ENCODE peak calls at places on chromosomes 11 and 22, in ten cellular contexts. One of them, this sample, is unnamed.

GRCh38 chr11:43574949-43575915 is 105.3 kb upstream of the HSD17B12 start:
- DNase-seq in cardiac fibroblast: peak
- DNase-seq in activated CD8-positive, alpha-beta memory T cell treated with anti-CD3 and anti-CD28 coated beads for 48 hours: no peak
- DNase-seq in naive thymus-derived CD4-positive, alpha-beta T cell: no peak
- DNase-seq in stimulated activated CD4-positive, alpha-beta T cell treated with anti-CD3 and anti-CD28 coated beads, Interleukin-15, amount 100 ng/mL, for 24 hours: peak
- DNase-seq in mucosa of gallbladder: peak
- DNase-seq in AG09319: no peak
- DNase-seq in foreskin melanocyte: peak
- DNase-seq in omental fat pad: no peak
- DNase-seq in NCI-H460: no peak
- DNase-seq in this sample: peak

GRCh38 chr11:122782222-122782621 is 56.1 kb upstream of the CRTAM start:
- DNase-seq in naive thymus-derived CD4-positive, alpha-beta T cell: no peak
- DNase-seq in mucosa of gallbladder: no peak
- DNase-seq in AG09319: no peak
- DNase-seq in omental fat pad: no peak
- DNase-seq in cardiac fibroblast: no peak
- DNase-seq in stimulated activated CD4-positive, alpha-beta T cell treated with anti-CD3 and anti-CD28 coated beads, Interleukin-15, amount 100 ng/mL, for 24 hours: no peak
- DNase-seq in foreskin melanocyte: no peak
- DNase-seq in activated CD8-positive, alpha-beta memory T cell treated with anti-CD3 and anti-CD28 coated beads for 48 hours: no peak
- DNase-seq in NCI-H460: no peak
- DNase-seq in this sample: no peak

GRCh38 chr11:74754507-74755255 is 6.0 kb downstream of the RNF169 start:
- DNase-seq in cardiac fibroblast: peak
- DNase-seq in naive thymus-derived CD4-positive, alpha-beta T cell: no peak
- DNase-seq in mucosa of gallbladder: no peak
- DNase-seq in omental fat pad: no peak
- DNase-seq in stimulated activated CD4-positive, alpha-beta T cell treated with anti-CD3 and anti-CD28 coated beads, Interleukin-15, amount 100 ng/mL, for 24 hours: no peak
- DNase-seq in NCI-H460: peak
- DNase-seq in activated CD8-positive, alpha-beta memory T cell treated with anti-CD3 and anti-CD28 coated beads for 48 hours: no peak
- DNase-seq in foreskin melanocyte: peak
- DNase-seq in AG09319: peak
- DNase-seq in this sample: no peak

GRCh38 chr22:37623075-37624016 is 14.7 kb downstream of the GGA1 start:
- DNase-seq in omental fat pad: no peak
- DNase-seq in foreskin melanocyte: no peak
- DNase-seq in stimulated activated CD4-positive, alpha-beta T cell treated with anti-CD3 and anti-CD28 coated beads, Interleukin-15, amount 100 ng/mL, for 24 hours: peak
- DNase-seq in mucosa of gallbladder: peak
- DNase-seq in activated CD8-positive, alpha-beta memory T cell treated with anti-CD3 and anti-CD28 coated beads for 48 hours: no peak
- DNase-seq in NCI-H460: peak
- DNase-seq in naive thymus-derived CD4-positive, alpha-beta T cell: peak
- DNase-seq in cardiac fibroblast: peak
- DNase-seq in AG09319: no peak
- DNase-seq in this sample: peak

GRCh38 chr11:3802016-3802790 is 4.8 kb upstream of the NUP98 start:
- DNase-seq in AG09319: no peak
- DNase-seq in activated CD8-positive, alpha-beta memory T cell treated with anti-CD3 and anti-CD28 coated beads for 48 hours: no peak
- DNase-seq in stimulated activated CD4-positive, alpha-beta T cell treated with anti-CD3 and anti-CD28 coated beads, Interleukin-15, amount 100 ng/mL, for 24 hours: no peak
- DNase-seq in naive thymus-derived CD4-positive, alpha-beta T cell: no peak
- DNase-seq in mucosa of gallbladder: no peak
- DNase-seq in omental fat pad: no peak
- DNase-seq in foreskin melanocyte: no peak
- DNase-seq in NCI-H460: no peak
- DNase-seq in cardiac fibroblast: peak
- DNase-seq in this sample: no peak

GRCh38 chr11:118927554-118928107 is 1.9 kb upstream of the BCL9L start:
- DNase-seq in cardiac fibroblast: no peak
- DNase-seq in foreskin melanocyte: no peak
- DNase-seq in activated CD8-positive, alpha-beta memory T cell treated with anti-CD3 and anti-CD28 coated beads for 48 hours: no peak
- DNase-seq in stimulated activated CD4-positive, alpha-beta T cell treated with anti-CD3 and anti-CD28 coated beads, Interleukin-15, amount 100 ng/mL, for 24 hours: no peak
- DNase-seq in NCI-H460: no peak
- DNase-seq in omental fat pad: no peak
- DNase-seq in naive thymus-derived CD4-positive, alpha-beta T cell: no peak
- DNase-seq in mucosa of gallbladder: no peak
- DNase-seq in AG09319: no peak
- DNase-seq in this sample: no peak

GRCh38 chr22:37218771-37219411 is 6.6 kb upstream of the SSTR3 start:
- DNase-seq in AG09319: no peak
- DNase-seq in foreskin melanocyte: no peak
- DNase-seq in activated CD8-positive, alpha-beta memory T cell treated with anti-CD3 and anti-CD28 coated beads for 48 hours: no peak
- DNase-seq in cardiac fibroblast: no peak
- DNase-seq in naive thymus-derived CD4-positive, alpha-beta T cell: peak
- DNase-seq in stimulated activated CD4-positive, alpha-beta T cell treated with anti-CD3 and anti-CD28 coated beads, Interleukin-15, amount 100 ng/mL, for 24 hours: peak
- DNase-seq in mucosa of gallbladder: no peak
- DNase-seq in NCI-H460: no peak
- DNase-seq in omental fat pad: no peak
- DNase-seq in this sample: no peak

GRCh38 chr11:12826441-12826840 is 152.2 kb downstream of the TEAD1 start:
- DNase-seq in mucosa of gallbladder: no peak
- DNase-seq in NCI-H460: no peak
- DNase-seq in stimulated activated CD4-positive, alpha-beta T cell treated with anti-CD3 and anti-CD28 coated beads, Interleukin-15, amount 100 ng/mL, for 24 hours: no peak
- DNase-seq in omental fat pad: no peak
- DNase-seq in foreskin melanocyte: no peak
- DNase-seq in cardiac fibroblast: no peak
- DNase-seq in AG09319: no peak
- DNase-seq in activated CD8-positive, alpha-beta memory T cell treated with anti-CD3 and anti-CD28 coated beads for 48 hours: no peak
- DNase-seq in naive thymus-derived CD4-positive, alpha-beta T cell: no peak
- DNase-seq in this sample: no peak

GRCh38 chr11:63592975-63593395 is 21.2 kb downstream of the PLAAT3 start:
- DNase-seq in activated CD8-positive, alpha-beta memory T cell treated with anti-CD3 and anti-CD28 coated beads for 48 hours: no peak
- DNase-seq in naive thymus-derived CD4-positive, alpha-beta T cell: no peak
- DNase-seq in stimulated activated CD4-positive, alpha-beta T cell treated with anti-CD3 and anti-CD28 coated beads, Interleukin-15, amount 100 ng/mL, for 24 hours: no peak
- DNase-seq in NCI-H460: peak
- DNase-seq in cardiac fibroblast: peak
- DNase-seq in foreskin melanocyte: no peak
- DNase-seq in mucosa of gallbladder: no peak
- DNase-seq in omental fat pad: no peak
- DNase-seq in AG09319: no peak
- DNase-seq in this sample: peak

GRCh38 chr11:23364076-23364475 is 503.8 kb upstream of the CCDC179 start:
- DNase-seq in mucosa of gallbladder: no peak
- DNase-seq in activated CD8-positive, alpha-beta memory T cell treated with anti-CD3 and anti-CD28 coated beads for 48 hours: no peak
- DNase-seq in NCI-H460: no peak
- DNase-seq in AG09319: no peak
- DNase-seq in stimulated activated CD4-positive, alpha-beta T cell treated with anti-CD3 and anti-CD28 coated beads, Interleukin-15, amount 100 ng/mL, for 24 hours: no peak
- DNase-seq in cardiac fibroblast: no peak
- DNase-seq in omental fat pad: no peak
- DNase-seq in naive thymus-derived CD4-positive, alpha-beta T cell: no peak
- DNase-seq in foreskin melanocyte: no peak
- DNase-seq in this sample: no peak

GRCh38 chr11:80584661-80585060 is 1143.8 kb upstream of the TENM4 start:
- DNase-seq in mucosa of gallbladder: no peak
- DNase-seq in AG09319: no peak
- DNase-seq in activated CD8-positive, alpha-beta memory T cell treated with anti-CD3 and anti-CD28 coated beads for 48 hours: no peak
- DNase-seq in stimulated activated CD4-positive, alpha-beta T cell treated with anti-CD3 and anti-CD28 coated beads, Interleukin-15, amount 100 ng/mL, for 24 hours: no peak
- DNase-seq in foreskin melanocyte: no peak
- DNase-seq in NCI-H460: no peak
- DNase-seq in cardiac fibroblast: no peak
- DNase-seq in naive thymus-derived CD4-positive, alpha-beta T cell: no peak
- DNase-seq in omental fat pad: no peak
- DNase-seq in this sample: no peak

GRCh38 chr22:44684506-44685383 is 17.3 kb upstream of the PRR5 start:
- DNase-seq in foreskin melanocyte: peak
- DNase-seq in AG09319: peak
- DNase-seq in naive thymus-derived CD4-positive, alpha-beta T cell: peak
- DNase-seq in NCI-H460: peak
- DNase-seq in activated CD8-positive, alpha-beta memory T cell treated with anti-CD3 and anti-CD28 coated beads for 48 hours: peak
- DNase-seq in mucosa of gallbladder: peak
- DNase-seq in cardiac fibroblast: peak
- DNase-seq in omental fat pad: peak
- DNase-seq in stimulated activated CD4-positive, alpha-beta T cell treated with anti-CD3 and anti-CD28 coated beads, Interleukin-15, amount 100 ng/mL, for 24 hours: peak
- DNase-seq in this sample: peak

GRCh38 chr11:71948314-71949027 is 19.6 kb downstream of the RNF121 start:
- DNase-seq in mucosa of gallbladder: no peak
- DNase-seq in AG09319: no peak
- DNase-seq in NCI-H460: no peak
- DNase-seq in omental fat pad: no peak
- DNase-seq in stimulated activated CD4-positive, alpha-beta T cell treated with anti-CD3 and anti-CD28 coated beads, Interleukin-15, amount 100 ng/mL, for 24 hours: no peak
- DNase-seq in cardiac fibroblast: no peak
- DNase-seq in naive thymus-derived CD4-positive, alpha-beta T cell: no peak
- DNase-seq in activated CD8-positive, alpha-beta memory T cell treated with anti-CD3 and anti-CD28 coated beads for 48 hours: no peak
- DNase-seq in foreskin melanocyte: no peak
- DNase-seq in this sample: peak

GRCh38 chr11:116473790-116474346 is 298.9 kb downstream of the BUD13 start:
- DNase-seq in mucosa of gallbladder: no peak
- DNase-seq in stimulated activated CD4-positive, alpha-beta T cell treated with anti-CD3 and anti-CD28 coated beads, Interleukin-15, amount 100 ng/mL, for 24 hours: no peak
- DNase-seq in foreskin melanocyte: no peak
- DNase-seq in omental fat pad: no peak
- DNase-seq in AG09319: no peak
- DNase-seq in activated CD8-positive, alpha-beta memory T cell treated with anti-CD3 and anti-CD28 coated beads for 48 hours: no peak
- DNase-seq in naive thymus-derived CD4-positive, alpha-beta T cell: no peak
- DNase-seq in NCI-H460: no peak
- DNase-seq in cardiac fibroblast: no peak
- DNase-seq in this sample: peak

GRCh38 chr22:26045855-26046254 is 123.4 kb upstream of the SEZ6L start:
- DNase-seq in omental fat pad: no peak
- DNase-seq in foreskin melanocyte: no peak
- DNase-seq in mucosa of gallbladder: no peak
- DNase-seq in naive thymus-derived CD4-positive, alpha-beta T cell: no peak
- DNase-seq in cardiac fibroblast: no peak
- DNase-seq in activated CD8-positive, alpha-beta memory T cell treated with anti-CD3 and anti-CD28 coated beads for 48 hours: no peak
- DNase-seq in AG09319: no peak
- DNase-seq in stimulated activated CD4-positive, alpha-beta T cell treated with anti-CD3 and anti-CD28 coated beads, Interleukin-15, amount 100 ng/mL, for 24 hours: no peak
- DNase-seq in NCI-H460: no peak
- DNase-seq in this sample: no peak

GRCh38 chr11:70016666-70017347 is 61.3 kb upstream of the ANO1 start:
- DNase-seq in cardiac fibroblast: peak
- DNase-seq in activated CD8-positive, alpha-beta memory T cell treated with anti-CD3 and anti-CD28 coated beads for 48 hours: no peak
- DNase-seq in mucosa of gallbladder: no peak
- DNase-seq in foreskin melanocyte: peak
- DNase-seq in stimulated activated CD4-positive, alpha-beta T cell treated with anti-CD3 and anti-CD28 coated beads, Interleukin-15, amount 100 ng/mL, for 24 hours: no peak
- DNase-seq in omental fat pad: no peak
- DNase-seq in naive thymus-derived CD4-positive, alpha-beta T cell: no peak
- DNase-seq in NCI-H460: no peak
- DNase-seq in AG09319: peak
- DNase-seq in this sample: no peak

GRCh38 chr11:63761870-63762661 is 6.5 kb downstream of the ZFTA start:
- DNase-seq in mucosa of gallbladder: no peak
- DNase-seq in stimulated activated CD4-positive, alpha-beta T cell treated with anti-CD3 and anti-CD28 coated beads, Interleukin-15, amount 100 ng/mL, for 24 hours: no peak
- DNase-seq in NCI-H460: no peak
- DNase-seq in cardiac fibroblast: no peak
- DNase-seq in foreskin melanocyte: no peak
- DNase-seq in AG09319: no peak
- DNase-seq in naive thymus-derived CD4-positive, alpha-beta T cell: no peak
- DNase-seq in activated CD8-positive, alpha-beta memory T cell treated with anti-CD3 and anti-CD28 coated beads for 48 hours: no peak
- DNase-seq in omental fat pad: no peak
- DNase-seq in this sample: peak

GRCh38 chr11:73760680-73761402 is at the start of gene RAB6A:
- DNase-seq in cardiac fibroblast: peak
- DNase-seq in omental fat pad: peak
- DNase-seq in naive thymus-derived CD4-positive, alpha-beta T cell: peak
- DNase-seq in activated CD8-positive, alpha-beta memory T cell treated with anti-CD3 and anti-CD28 coated beads for 48 hours: peak
- DNase-seq in NCI-H460: peak
- DNase-seq in AG09319: peak
- DNase-seq in foreskin melanocyte: peak
- DNase-seq in mucosa of gallbladder: peak
- DNase-seq in stimulated activated CD4-positive, alpha-beta T cell treated with anti-CD3 and anti-CD28 coated beads, Interleukin-15, amount 100 ng/mL, for 24 hours: peak
- DNase-seq in this sample: peak

This sample was measured in iPS-NIHi11.